ENCODE peak calls at places on chromosome 1, in six cellular contexts. T is CD8-positive, alpha-beta T cell; B is heart right ventricle; G is MM.1S; M is WERI-Rb-1; E is A549. Q is an unnamed sample.

GRCh38 chr1:235901461-235901860 is 34.8 kb upstream of the LYST start:
- DNase-seq in T (no peak), B (no peak), G (no peak), M (no peak), E (no peak), Q (no peak)

GRCh38 chr1:228065543-228066347 is 16.8 kb upstream of the ARF1 start:
- DNase-seq in T (no peak), B (no peak), G (no peak), M (no peak), E (no peak), Q (no peak)

GRCh38 chr1:210483821-210484220 is 155.1 kb downstream of the HHAT start:
- DNase-seq in T (no peak), B (no peak), G (no peak), M (no peak), E (no peak), Q (no peak)

GRCh38 chr1:240824238-240824637 is 212.3 kb upstream of the GREM2 start:
- DNase-seq in T (no peak), B (no peak), G (no peak), M (no peak), E (no peak), Q (no peak)

GRCh38 chr1:215824245-215824644 is 257.1 kb downstream of the KCTD3 start:
- DNase-seq in T (no peak), B (no peak), G (no peak), M (peak), E (no peak), Q (no peak)

GRCh38 chr1:165152727-165153126 is 203.8 kb downstream of the LMX1A start:
- DNase-seq in T (no peak), B (no peak), G (no peak), M (peak), E (no peak), Q (no peak)

GRCh38 chr1:66760506-66760905 is 8.2 kb downstream of the DYNLT5 start:
- DNase-seq in T (no peak), B (no peak), G (peak), M (no peak), E (no peak), Q (no peak)

GRCh38 chr1:193069748-193070394 is 10.5 kb downstream of the RO60 start:
- DNase-seq in T (no peak), B (no peak), G (peak), M (peak), E (peak), Q (no peak)

DNA sequence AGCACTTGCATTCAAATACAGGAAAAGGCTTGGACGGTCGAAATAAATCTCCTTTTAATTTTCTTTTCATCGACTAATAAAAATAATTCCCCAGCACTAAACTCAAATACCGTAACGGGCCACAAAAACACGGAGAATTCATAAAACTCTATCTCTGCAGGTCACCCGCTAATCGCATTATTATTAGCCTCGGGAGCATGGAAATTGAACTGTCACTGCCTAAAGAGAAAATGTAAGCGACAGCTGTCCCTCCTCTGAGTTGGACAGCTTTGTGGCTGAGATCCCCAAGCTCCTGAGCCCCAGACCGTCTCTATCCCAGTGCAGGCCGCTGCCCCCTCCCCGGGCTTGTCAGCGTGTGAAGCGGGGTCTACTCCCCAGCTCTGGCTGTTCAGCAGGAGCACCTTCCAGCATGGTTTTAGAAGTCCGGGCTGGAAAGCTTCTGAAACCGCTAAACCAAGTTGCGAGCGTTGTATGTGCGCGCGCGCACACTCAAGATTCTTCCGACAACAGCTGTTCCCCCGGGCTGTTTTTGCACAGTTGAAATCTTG is 1.8 kb downstream of the TBX15 start:
- DNase-seq in T (no peak), B (no peak), G (no peak), M (no peak), E (no peak), Q (no peak)
- H3K27ac ChIP-seq in T (no peak), B (no peak), G (no peak), M (no peak), E (no peak), Q (no peak)

DNA sequence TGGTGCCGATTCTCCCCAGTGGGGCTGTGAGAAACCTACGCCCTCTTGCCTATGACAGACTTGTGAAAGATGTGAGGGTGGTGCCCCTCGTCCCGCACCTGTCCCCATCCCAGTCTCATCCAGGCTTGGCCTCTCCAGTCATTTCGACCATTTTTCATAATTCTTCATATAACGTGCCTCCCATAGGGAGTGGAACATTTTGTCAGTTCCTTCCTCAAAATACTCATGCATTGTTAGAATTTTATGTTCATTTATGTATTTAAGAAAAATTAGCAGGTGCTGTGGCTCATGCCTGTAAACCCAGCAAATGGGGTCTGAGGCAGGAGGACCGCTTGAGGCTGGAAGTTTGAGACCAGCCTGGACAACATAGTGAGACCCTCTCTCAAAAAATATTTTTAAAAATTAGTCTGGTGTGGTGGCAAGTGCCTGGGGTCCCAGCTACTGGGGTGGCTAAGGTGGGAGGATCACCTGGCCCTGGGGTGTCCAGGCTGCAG is 19.7 kb upstream of the SMPDL3B start:
- DNase-seq in T (no peak), B (no peak), G (no peak), M (no peak), E (no peak), Q (no peak)
- H3K4me3 ChIP-seq in T (peak), B (peak), G (peak), M (no peak), E (peak), Q (peak)

GRCh38 chr1:244338996-244339692 is 112.6 kb downstream of the ADSS2 start:
- DNase-seq in T (no peak), B (no peak), G (no peak), M (no peak), E (no peak), Q (no peak)
- H3K27ac ChIP-seq in T (no peak), B (no peak), G (no peak), M (no peak), E (no peak), Q (no peak)

GRCh38 chr1:243354511-243355153 is 98.8 kb downstream of the SDCCAG8 start:
- DNase-seq in T (no peak), B (no peak), G (peak), M (no peak), E (no peak), Q (no peak)
- H3K4me3 ChIP-seq in T (no peak), B (peak), G (no peak), M (no peak), E (no peak), Q (no peak)

GRCh38 chr1:37147397-37147831 is 113.1 kb upstream of the GRIK3 start:
- DNase-seq in T (no peak), B (no peak), G (no peak), M (no peak), E (no peak), Q (no peak)
- H3K27ac ChIP-seq in T (no peak), B (no peak), G (no peak), M (no peak), E (no peak), Q (no peak)

GRCh38 chr1:39951951-39952350 is 3.0 kb upstream of the MFSD2A start:
- DNase-seq in T (no peak), B (no peak), G (no peak), M (no peak), E (no peak), Q (no peak)

GRCh38 chr1:39955547-39956539 is 898 bp downstream of the MFSD2A start:
- DNase-seq in T (no peak), B (no peak), G (peak), M (peak), E (peak), Q (peak)

GRCh38 chr1:39952359-39953110 is 2.4 kb upstream of the MFSD2A start:
- DNase-seq in T (no peak), B (no peak), G (no peak), M (no peak), E (no peak), Q (no peak)

GRCh38 chr1:39954870-39955546 is at the start of gene MFSD2A:
- DNase-seq in T (peak), B (peak), G (peak), M (peak), E (peak), Q (peak)

DNA sequence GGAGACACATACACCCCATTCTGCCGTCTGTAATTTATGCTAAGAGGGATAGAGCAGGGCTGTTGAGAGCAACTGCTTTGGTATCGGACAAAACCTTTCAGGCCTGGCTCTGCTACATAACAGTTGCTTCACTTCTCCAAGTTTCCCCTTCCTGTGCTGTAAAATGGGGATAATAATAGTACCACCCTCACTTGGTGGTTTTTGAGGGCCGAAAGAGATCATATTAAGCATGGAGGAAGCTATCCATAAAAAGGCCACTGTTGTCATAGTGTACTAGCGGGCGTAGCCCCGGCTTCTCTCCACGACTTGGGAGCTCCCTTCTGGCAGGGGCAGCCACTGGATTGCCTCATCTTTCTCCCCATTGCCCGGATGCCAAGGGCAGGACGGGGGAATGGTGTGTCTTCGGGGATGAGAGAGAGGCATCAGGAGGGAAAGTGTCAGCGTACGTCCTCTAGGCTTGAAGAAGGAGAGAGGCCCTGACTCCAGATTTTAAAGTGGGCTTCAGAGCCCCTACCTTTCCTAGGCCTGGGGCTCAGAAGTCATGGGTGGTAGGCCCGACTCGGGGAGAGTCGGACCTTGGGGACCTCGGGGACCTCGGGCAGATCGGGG is 580 bp upstream of the MFSD2A start:
- DNase-seq in T (no peak), B (no peak), G (no peak), M (no peak), E (no peak), Q (no peak)
- H3K4me3 ChIP-seq in T (peak), B (peak), G (peak), M (peak), E (peak), Q (no peak)

Q was measured in CD8-positive, alpha-beta memory T cell.